ENCODE peak calls at places on chromosomes 7 and 10, in nine cellular contexts. Z is lower lobe of right lung, B is adrenal gland, U is cardiac muscle cell, Q is SK-N-SH, V is choroid plexus epithelial cell, G is MCF 10A, D is body of pancreas, W is IMR-90. Y is an unnamed sample.

GRCh38 chr10:77925795-77926565 is 575 bp downstream of the DLG5 start:
- DNase-seq in Z (peak; percentile 72), B (peak; percentile 59), U (peak; percentile 71), Q (peak; percentile 67), V (peak; percentile 45), G (peak; percentile 54), D (peak; percentile 67), W (no peak), Y (peak; percentile 69)

GRCh38 chr7:137774793-137775201 is 72.0 kb downstream of the DGKI start:
- DNase-seq in Z (no peak), B (no peak), U (no peak), Q (no peak), V (peak; percentile 53), G (peak; percentile 36), D (no peak), W (peak; percentile 61), Y (no peak)

GRCh38 chr10:21174670-21175495 is 277.8 kb upstream of the NEBL start:
- DNase-seq in Z (no peak), B (no peak), U (no peak), Q (no peak), V (peak; percentile 55), G (peak; percentile 49), D (peak; percentile 11), W (no peak), Y (no peak)

GRCh38 chr10:3068968-3069737 is 1.8 kb downstream of the PFKP start:
- DNase-seq in Z (no peak), B (no peak), U (peak; percentile 66), Q (peak; percentile 87), V (no peak), G (peak; percentile 8), D (no peak), W (peak; percentile 27), Y (peak; percentile 63)

GRCh38 chr10:11595395-11595692 is 16.1 kb downstream of the USP6NL start:
- DNase-seq in Z (no peak), B (peak; percentile 91), U (no peak), Q (peak; percentile 12), V (peak; percentile 72), G (peak; percentile 20), D (no peak), W (peak; percentile 74), Y (no peak)

GRCh38 chr10:102280397-102281015 is 35.2 kb downstream of the GBF1 start:
- DNase-seq in Z (no peak), B (peak; percentile 15), U (peak; percentile 75), Q (peak; percentile 59), V (peak; percentile 30), G (no peak), D (peak; percentile 5), W (peak; percentile 21), Y (peak; percentile 41)

GRCh38 chr10:14707441-14707840 is 67.3 kb downstream of the FAM107B start:
- DNase-seq in Z (no peak), B (no peak), U (no peak), Q (peak; percentile 24), V (peak; percentile 21), G (no peak), D (no peak), W (no peak), Y (no peak)

GRCh38 chr10:4067552-4068254 is 282.7 kb upstream of the KLF6 start:
- DNase-seq in Z (no peak), B (no peak), U (no peak), Q (no peak), V (no peak), G (no peak), D (no peak), W (no peak), Y (no peak)

GRCh38 chr7:13904689-13905088 is 84.8 kb downstream of the ETV1 start:
- DNase-seq in Z (no peak), B (no peak), U (no peak), Q (no peak), V (peak; percentile 69), G (no peak), D (no peak), W (peak; percentile 77), Y (no peak)

GRCh38 chr7:116216956-116217570 is 6.7 kb downstream of the TES start:
- DNase-seq in Z (no peak), B (no peak), U (no peak), Q (no peak), V (peak; percentile 70), G (no peak), D (no peak), W (peak; percentile 61), Y (no peak)

GRCh38 chr10:129710510-129710847 is 243.4 kb downstream of the MGMT start:
- DNase-seq in Z (no peak), B (no peak), U (no peak), Q (no peak), V (no peak), G (no peak), D (no peak), W (no peak), Y (no peak)

GRCh38 chr10:106705576-106706526 is 458.7 kb downstream of the SORCS1 start:
- DNase-seq in Z (no peak), B (peak; percentile 67), U (peak; percentile 84), Q (peak; percentile 61), V (peak; percentile 84), G (peak; percentile 75), D (peak; percentile 69), W (peak; percentile 37), Y (peak; percentile 69)

GRCh38 chr7:128755816-128756476 is 16.8 kb downstream of the CALU start:
- DNase-seq in Z (no peak), B (no peak), U (no peak), Q (peak; percentile 69), V (peak; percentile 91), G (no peak), D (no peak), W (peak; percentile 96), Y (no peak)

GRCh38 chr7:157572622-157573021 is 235.8 kb downstream of the DNAJB6 start:
- DNase-seq in Z (no peak), B (no peak), U (no peak), Q (no peak), V (no peak), G (no peak), D (no peak), W (no peak), Y (no peak)

GRCh38 chr7:114663502-114663901 is 248.9 kb downstream of the FOXP2 start:
- DNase-seq in Z (no peak), B (no peak), U (peak; percentile 54), Q (no peak), V (peak; percentile 73), G (peak; percentile 35), D (peak; percentile 8), W (peak; percentile 34), Y (no peak)
- TF ChIP-seq CTCF in Z (no peak), B (no peak), U (peak; percentile 47), Q (peak; percentile 39), V (peak; percentile 60), G (peak; percentile 18), D (peak; percentile 28), W (peak; percentile 37), Y (no peak)

GRCh38 chr10:7460006-7460405 is 49.2 kb upstream of the SFMBT2 start:
- DNase-seq in Z (no peak), B (no peak), U (no peak), Q (no peak), V (no peak), G (no peak), D (no peak), W (no peak), Y (no peak)

GRCh38 chr10:7457478-7458316 is 46.9 kb upstream of the SFMBT2 start:
- DNase-seq in Z (no peak), B (no peak), U (no peak), Q (no peak), V (no peak), G (no peak), D (peak; percentile 27), W (no peak), Y (no peak)

DNA sequence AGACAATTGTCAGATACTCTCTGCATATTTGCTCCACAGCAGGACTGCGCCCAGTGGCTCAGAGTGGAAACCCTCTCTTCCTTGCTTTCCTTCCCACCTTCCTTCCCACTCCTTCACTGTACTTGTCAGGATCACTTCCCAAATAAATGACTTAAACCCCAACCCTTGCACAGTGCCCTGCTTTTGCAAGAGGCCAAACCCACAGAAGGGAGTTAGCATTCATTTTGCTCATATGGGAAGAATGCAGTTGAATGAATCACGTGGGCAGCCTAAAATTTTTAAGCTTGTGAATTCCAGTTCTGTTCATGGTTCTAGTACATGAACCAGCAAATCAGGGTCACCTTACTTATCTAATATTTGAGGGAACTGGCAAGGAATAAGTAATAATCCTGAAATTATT is 47.7 kb upstream of the SFMBT2 start:
- DNase-seq in Z (no peak), B (no peak), U (no peak), Q (no peak), V (no peak), G (peak; percentile 23), D (no peak), W (peak; percentile 1), Y (no peak)
- TF ChIP-seq CTCF in Z (no peak), B (no peak), U (no peak), Q (no peak), V (no peak), G (no peak), D (no peak), W (no peak), Y (no peak)

DNA sequence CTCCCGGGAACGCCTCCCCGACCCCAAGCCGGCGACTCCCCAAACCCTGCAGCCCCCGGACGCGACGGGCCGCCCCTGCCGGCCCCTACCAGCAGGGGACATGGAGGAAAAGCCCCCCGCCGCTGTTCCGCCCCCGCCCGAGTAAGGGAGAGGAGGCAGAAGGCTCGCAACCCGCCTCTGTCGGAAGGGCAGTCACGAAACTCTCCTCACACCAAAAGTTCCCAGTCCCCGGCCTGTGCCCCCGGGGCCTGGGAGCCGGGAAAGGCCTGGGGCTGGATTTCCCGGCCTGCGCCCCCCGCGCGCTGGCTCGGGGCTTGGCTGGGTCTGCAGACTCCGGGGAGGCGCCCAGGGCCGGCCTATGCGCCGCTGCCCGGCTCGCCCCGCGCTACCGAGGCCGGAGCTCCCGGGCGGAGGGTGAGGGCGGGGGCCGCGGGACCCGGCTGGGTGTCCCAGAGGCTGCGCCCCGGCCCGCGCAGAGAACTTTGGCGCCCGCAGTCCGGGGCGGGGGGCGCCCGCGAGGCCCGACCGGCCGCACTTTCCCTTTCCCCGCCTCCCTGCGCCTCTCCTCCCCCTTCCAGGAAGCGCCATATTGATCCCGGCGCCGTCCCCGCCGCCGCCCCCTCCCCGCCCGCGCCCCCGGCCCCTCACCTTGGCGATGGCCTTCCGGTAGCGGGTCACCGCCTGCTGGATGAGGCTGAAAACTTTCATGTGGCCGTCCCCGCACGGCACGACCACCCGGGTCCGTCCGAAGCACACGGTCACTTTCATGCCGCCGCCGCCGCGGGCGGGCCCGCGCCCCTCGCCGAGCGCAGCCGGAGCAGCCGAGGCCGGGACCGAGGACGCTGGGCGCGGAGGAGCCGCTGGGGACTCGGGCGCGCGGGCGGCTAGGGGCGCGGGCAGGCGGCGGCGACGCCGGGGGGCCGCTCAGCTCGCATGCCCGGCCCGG is 595 bp downstream of the PARD3 start:
- DNase-seq in Z (no peak), B (peak; percentile 45), U (peak; percentile 71), Q (peak; percentile 91), V (no peak), G (peak; percentile 33), D (peak; percentile 62), W (peak; percentile 27), Y (peak; percentile 59)
- TF ChIP-seq CTCF in Z (no peak), B (no peak), U (peak; percentile 4), Q (no peak), V (no peak), G (no peak), D (no peak), W (no peak), Y (no peak)

DNA sequence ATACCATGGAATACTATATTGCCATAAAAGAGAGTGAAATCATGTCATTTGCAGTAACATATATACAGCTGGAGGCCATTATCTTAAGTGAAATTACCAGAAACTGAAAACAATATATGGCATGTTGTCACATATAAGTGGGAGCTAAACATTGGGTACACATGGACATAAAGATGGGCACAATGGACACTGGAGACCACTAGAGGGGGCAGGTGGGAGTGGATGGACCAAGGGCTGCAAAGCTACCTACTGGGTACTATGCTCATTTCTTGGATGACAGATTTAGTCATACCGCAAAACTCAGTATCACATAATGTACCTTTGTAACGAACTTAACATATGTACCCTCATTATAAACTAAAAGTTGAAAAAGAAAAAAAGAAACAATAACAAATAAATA is 1167.6 kb downstream of the NXPH1 start:
- DNase-seq in Z (no peak), B (no peak), U (peak; percentile 57), Q (no peak), V (no peak), G (peak; percentile 9), D (no peak), W (no peak), Y (peak; percentile 38)
- TF ChIP-seq CTCF in Z (no peak), B (no peak), U (no peak), Q (peak; percentile 40), V (no peak), G (no peak), D (no peak), W (no peak), Y (peak; percentile 33)